ENCODE peak calls at places on chromosomes 11 and 22, in nine cellular contexts. D is left lobe of liver; M is neural progenitor cell; F is H1; Z is central memory CD4-positive, alpha-beta T cell; S is CD4-positive, alpha-beta T cell; T is Panc1; H is activated CD4-positive, alpha-beta T cell treated with anti-CD3 and anti-CD28 coated beads for 48 hours; L is adrenal gland. X is an unnamed sample.

GRCh38 chr11:47083913-47084312 is 92.8 kb downstream of the ARFGAP2 start:
- DNase-seq in D (no peak), M (no peak), F (no peak), Z (no peak), S (no peak), T (no peak), H (no peak), L (no peak), X (no peak)

GRCh38 chr11:19607656-19608360 is 104.8 kb upstream of the NAV2 start:
- DNase-seq in D (no peak), M (no peak), F (no peak), Z (no peak), S (no peak), T (no peak), H (no peak), L (no peak), X (no peak)

GRCh38 chr11:73217131-73217809 is 811 bp upstream of the P2RY2 start:
- DNase-seq in D (peak), M (peak), F (no peak), Z (no peak), S (no peak), T (no peak), H (no peak), L (peak), X (no peak)

GRCh38 chr11:17760102-17761029 is 25.8 kb downstream of the KCNC1 start:
- DNase-seq in D (peak), M (peak), F (peak), Z (no peak), S (no peak), T (peak), H (peak), L (no peak), X (peak)

GRCh38 chr11:94635072-94635471 is 67.9 kb downstream of the PIWIL4 start:
- DNase-seq in D (no peak), M (no peak), F (no peak), Z (no peak), S (no peak), T (no peak), H (no peak), L (no peak), X (peak)

GRCh38 chr22:43467171-43467570 is 55.4 kb downstream of the MPPED1 start:
- DNase-seq in D (peak), M (no peak), F (no peak), Z (no peak), S (no peak), T (no peak), H (no peak), L (no peak), X (no peak)

GRCh38 chr22:48424661-48425060 is 1403.0 kb downstream of the BRD1 start:
- DNase-seq in D (no peak), M (no peak), F (no peak), Z (no peak), S (no peak), T (no peak), H (no peak), L (no peak), X (no peak)

GRCh38 chr11:133414503-133414902 is 117.8 kb downstream of the OPCML start:
- DNase-seq in D (no peak), M (peak), F (no peak), Z (no peak), S (no peak), T (no peak), H (no peak), L (no peak), X (no peak)

GRCh38 chr22:46370584-46371373 is 35.3 kb downstream of the TRMU start:
- DNase-seq in D (no peak), M (no peak), F (no peak), Z (peak), S (peak), T (no peak), H (no peak), L (no peak), X (no peak)

GRCh38 chr22:31960767-31961166 is 16.4 kb downstream of the YWHAH start:
- DNase-seq in D (no peak), M (peak), F (no peak), Z (no peak), S (no peak), T (no peak), H (no peak), L (no peak), X (no peak)

GRCh38 chr11:29184939-29185890 is 831.6 kb downstream of the KCNA4 start:
- DNase-seq in D (no peak), M (no peak), F (no peak), Z (no peak), S (no peak), T (no peak), H (no peak), L (no peak), X (peak)

GRCh38 chr11:12377106-12377823 is at the start of gene PARVA:
- DNase-seq in D (peak), M (peak), F (peak), Z (no peak), S (no peak), T (no peak), H (no peak), L (peak), X (peak)

GRCh38 chr11:123640677-123641494 is 13.5 kb downstream of the SCN3B start:
- DNase-seq in D (no peak), M (peak), F (no peak), Z (peak), S (peak), T (peak), H (peak), L (no peak), X (peak)

GRCh38 chr11:69158301-69159152 is 2.8 kb downstream of the SMIM38 start:
- DNase-seq in D (no peak), M (no peak), F (no peak), Z (no peak), S (no peak), T (no peak), H (no peak), L (no peak), X (no peak)

GRCh38 chr22:31488988-31489617 is 539 bp downstream of the EIF4ENIF1 start:
- DNase-seq in D (peak), M (peak), F (no peak), Z (peak), S (peak), T (no peak), H (peak), L (no peak), X (peak)

GRCh38 chr11:75325713-75326438 is 25.6 kb downstream of the ARRB1 start:
- DNase-seq in D (no peak), M (no peak), F (no peak), Z (no peak), S (peak), T (peak), H (peak), L (peak), X (no peak)

GRCh38 chr22:32558681-32559355 is 84.2 kb downstream of the FBXO7 start:
- DNase-seq in D (no peak), M (no peak), F (no peak), Z (no peak), S (no peak), T (peak), H (peak), L (peak), X (no peak)

GRCh38 chr11:33197915-33198727 is 36.8 kb upstream of the CSTF3 start:
- DNase-seq in D (no peak), M (no peak), F (no peak), Z (no peak), S (no peak), T (no peak), H (no peak), L (no peak), X (no peak)

GRCh38 chr22:22925795-22926358 is 38.3 kb downstream of the IGLL5 start:
- DNase-seq in D (no peak), M (no peak), F (no peak), Z (no peak), S (no peak), T (no peak), H (no peak), L (no peak), X (no peak)

GRCh38 chr22:35400335-35400680 is 368 bp downstream of the MCM5 start:
- DNase-seq in D (no peak), M (peak), F (no peak), Z (no peak), S (peak), T (no peak), H (peak), L (no peak), X (no peak)

GRCh38 chr22:28146401-28147304 is 227.6 kb upstream of the PITPNB start:
- DNase-seq in D (no peak), M (no peak), F (no peak), Z (no peak), S (no peak), T (no peak), H (no peak), L (no peak), X (no peak)

GRCh38 chr11:73747762-73748161 is 13.1 kb downstream of the RAB6A start:
- DNase-seq in D (no peak), M (no peak), F (no peak), Z (no peak), S (no peak), T (no peak), H (no peak), L (no peak), X (no peak)

GRCh38 chr11:35781342-35782171 is 119.0 kb downstream of the TRIM44 start:
- DNase-seq in D (no peak), M (peak), F (no peak), Z (no peak), S (no peak), T (no peak), H (no peak), L (no peak), X (no peak)

GRCh38 chr11:130508913-130509312 is 60.5 kb downstream of the ADAMTS15 start:
- DNase-seq in D (no peak), M (no peak), F (no peak), Z (no peak), S (no peak), T (no peak), H (no peak), L (no peak), X (no peak)

GRCh38 chr22:35620624-35621245 is 3.6 kb upstream of the MB start:
- DNase-seq in D (no peak), M (peak), F (no peak), Z (no peak), S (no peak), T (no peak), H (no peak), L (no peak), X (peak)

GRCh38 chr11:57542582-57542981 is 5.2 kb downstream of the SMTNL1 start:
- DNase-seq in D (no peak), M (no peak), F (no peak), Z (no peak), S (no peak), T (no peak), H (no peak), L (no peak), X (no peak)

GRCh38 chr11:31940396-31941037 is 129.4 kb upstream of the PAX6 start:
- DNase-seq in D (no peak), M (no peak), F (no peak), Z (no peak), S (no peak), T (no peak), H (no peak), L (peak), X (no peak)

GRCh38 chr22:42258126-42258525 is 12.3 kb downstream of the TCF20 start:
- DNase-seq in D (no peak), M (no peak), F (no peak), Z (no peak), S (no peak), T (no peak), H (no peak), L (no peak), X (no peak)